ENCODE peak calls at places on chromosomes 13 and 19, in four cellular contexts. U is GM04503, O is nephron progenitor cell, Z is left lung. T is an unnamed sample.

GRCh38 chr19:33175886-33176669 is 18.1 kb upstream of the LRP3 start:
- DNase-seq in O (no peak), Z (no peak), U (peak), T (no peak)

GRCh38 chr13:105979586-105979985 is 555.9 kb downstream of the EFNB2 start:
- DNase-seq in U (no peak), O (peak), Z (peak), T (no peak)

GRCh38 chr13:110913322-110913721 is 1.5 kb downstream of the ANKRD10 start:
- DNase-seq in O (no peak), Z (no peak), U (no peak), T (no peak)

GRCh38 chr19:8545743-8546142 is 31.5 kb downstream of the MYO1F start:
- DNase-seq in Z (no peak), O (no peak), U (no peak), T (no peak)

GRCh38 chr19:2494084-2494446 is 18.1 kb downstream of the GADD45B start:
- DNase-seq in O (no peak), Z (no peak), U (peak), T (no peak)

GRCh38 chr19:3586707-3587346 is 1.5 kb downstream of the GIPC3 start:
- DNase-seq in Z (no peak), O (no peak), U (no peak), T (no peak)

GRCh38 chr13:107301724-107302374 is 733.9 kb upstream of the ARGLU1 start:
- DNase-seq in O (no peak), Z (no peak), U (no peak), T (no peak)

GRCh38 chr13:65926750-65927171 is 1303.4 kb downstream of the PCDH9 start:
- DNase-seq in O (peak), Z (peak), U (no peak), T (no peak)

GRCh38 chr19:30871979-30872378 is 477.3 kb downstream of the TSHZ3 start:
- DNase-seq in U (no peak), Z (no peak), O (no peak), T (no peak)

GRCh38 chr19:11324748-11325389 is 14.6 kb downstream of the RAB3D start:
- DNase-seq in U (no peak), O (no peak), Z (no peak), T (no peak)

GRCh38 chr19:28468701-28469459 is 744.1 kb downstream of the UQCRFS1 start:
- DNase-seq in O (peak), U (no peak), Z (peak), T (no peak)

GRCh38 chr13:95756072-95756471 is 79.1 kb downstream of the DNAJC3 start:
- DNase-seq in Z (no peak), O (no peak), U (no peak), T (no peak)

GRCh38 chr13:33235564-33235963 is 50.0 kb downstream of the STARD13 start:
- DNase-seq in O (no peak), Z (no peak), U (no peak), T (no peak)

GRCh38 chr19:49851456-49852259 is 699 bp downstream of the PTOV1 start:
- DNase-seq in U (no peak), O (peak), Z (peak), T (no peak)

GRCh38 chr13:71727036-71727435 is 140.0 kb downstream of the DACH1 start:
- DNase-seq in U (no peak), Z (no peak), O (no peak), T (no peak)

GRCh38 chr19:55197531-55197930 is 11.8 kb downstream of the PTPRH start:
- DNase-seq in Z (no peak), O (no peak), U (no peak), T (no peak)

GRCh38 chr13:50080158-50080855 is 65.1 kb downstream of the KCNRG start:
- DNase-seq in O (peak), Z (no peak), U (no peak), T (no peak)

GRCh38 chr13:35157143-35157755 is 215.2 kb downstream of the NBEA start:
- DNase-seq in U (no peak), O (peak), Z (no peak), T (no peak)

GRCh38 chr13:79108914-79109643 is 297.0 kb downstream of the RBM26 start:
- DNase-seq in U (no peak), O (no peak), Z (no peak), T (no peak)

GRCh38 chr13:99658266-99658991 is 157.2 kb downstream of the TM9SF2 start:
- DNase-seq in Z (peak), O (peak), U (no peak), T (no peak)